ENCODE peak calls at places on chromosomes 6 and 20, in four cellular contexts. Z is iris pigment epithelial cell, P is ELF-1, U is RPMI7951. M is an unnamed sample.

GRCh38 chr20:3071610-3072529 is at the start of gene OXT:
- DNase-seq in Z (no peak), P (peak; percentile 36), U (no peak), M (no peak)

GRCh38 chr6:28867078-28867414 is 56.7 kb downstream of the TRIM27 start:
- DNase-seq in Z (peak; percentile 3), P (no peak), U (peak; percentile 56), M (peak; percentile 13)

GRCh38 chr6:83127976-83128375 is 60.5 kb downstream of the DOP1A start:
- DNase-seq in Z (peak; percentile 48), P (no peak), U (no peak), M (no peak)

GRCh38 chr20:41408986-41409385 is 42.4 kb upstream of the EMILIN3 start:
- DNase-seq in Z (no peak), P (no peak), U (peak; percentile 91), M (no peak)

GRCh38 chr20:56001890-56002289 is 3.4 kb downstream of the CBLN4 start:
- DNase-seq in Z (no peak), P (no peak), U (no peak), M (no peak)

GRCh38 chr20:6966721-6967120 is 199.2 kb downstream of the BMP2 start:
- DNase-seq in Z (peak; percentile 74), P (no peak), U (no peak), M (peak; percentile 26)

GRCh38 chr6:131917763-131918649 is 33.2 kb downstream of the CCN2 start:
- DNase-seq in Z (no peak), P (no peak), U (no peak), M (no peak)

GRCh38 chr20:36297656-36298055 is 8.5 kb upstream of the DLGAP4 start:
- DNase-seq in Z (no peak), P (no peak), U (no peak), M (no peak)

GRCh38 chr20:41169791-41170351 is 32.5 kb downstream of the PLCG1 start:
- DNase-seq in Z (peak; percentile 69), P (no peak), U (peak; percentile 83), M (peak; percentile 94)

GRCh38 chr6:160092602-160093001 is 29.0 kb upstream of the SLC22A1 start:
- DNase-seq in Z (no peak), P (no peak), U (no peak), M (no peak)

GRCh38 chr6:1630771-1631217 is 21.1 kb downstream of the FOXC1 start:
- DNase-seq in Z (peak; percentile 90), P (peak; percentile 17), U (peak; percentile 18), M (no peak)

GRCh38 chr6:13362432-13362831 is 34.1 kb upstream of the TBC1D7 start:
- DNase-seq in Z (peak; percentile 38), P (peak; percentile 21), U (no peak), M (peak; percentile 78)

GRCh38 chr6:125867483-125867935 is 76.7 kb downstream of the NCOA7 start:
- DNase-seq in Z (peak; percentile 93), P (peak; percentile 93), U (peak; percentile 83), M (peak; percentile 72)

GRCh38 chr6:133315811-133316210 is 74.7 kb downstream of the EYA4 start:
- DNase-seq in Z (no peak), P (no peak), U (no peak), M (no peak)

GRCh38 chr6:149340200-149340599 is 22.7 kb downstream of the TAB2 start:
- DNase-seq in Z (no peak), P (no peak), U (no peak), M (no peak)

GRCh38 chr6:155366325-155366724 is 52.0 kb upstream of the TFB1M start:
- DNase-seq in Z (no peak), P (peak; percentile 4), U (no peak), M (no peak)

GRCh38 chr6:39471954-39472659 is 149.6 kb upstream of the KCNK16 start:
- DNase-seq in Z (no peak), P (no peak), U (peak; percentile 21), M (no peak)

GRCh38 chr6:73024598-73024997 is 200.7 kb downstream of the KHDC1L start:
- DNase-seq in Z (no peak), P (no peak), U (no peak), M (no peak)

GRCh38 chr6:43383021-43383667 is 13.7 kb upstream of the ZNF318 start:
- DNase-seq in Z (peak; percentile 57), P (no peak), U (peak; percentile 61), M (peak; percentile 83)

GRCh38 chr6:90139272-90139817 is 157.3 kb downstream of the BACH2 start:
- DNase-seq in Z (no peak), P (no peak), U (no peak), M (no peak)

GRCh38 chr6:80541886-80542285 is 435.4 kb downstream of the BCKDHB start:
- DNase-seq in Z (no peak), P (no peak), U (no peak), M (no peak)

GRCh38 chr20:59078231-59078630 is 35.6 kb upstream of the PRELID3B start:
- DNase-seq in Z (no peak), P (no peak), U (no peak), M (no peak)

GRCh38 chr6:51959744-51960383 is 127.5 kb downstream of the PKHD1 start:
- DNase-seq in Z (peak; percentile 70), P (peak; percentile 85), U (peak; percentile 58), M (peak; percentile 69)

GRCh38 chr20:38299963-38300362 is 4.0 kb upstream of the BPI start:
- DNase-seq in Z (no peak), P (peak; percentile 88), U (no peak), M (no peak)

GRCh38 chr6:85250586-85251216 is 199.2 kb upstream of the NT5E start:
- DNase-seq in Z (peak; percentile 38), P (no peak), U (no peak), M (peak; percentile 54)

GRCh38 chr6:2695464-2696095 is 55.1 kb downstream of the MYLK4 start:
- DNase-seq in Z (peak; percentile 59), P (no peak), U (peak; percentile 48), M (peak; percentile 55)

GRCh38 chr6:156413156-156413555 is 364.0 kb upstream of the ARID1B start:
- DNase-seq in Z (no peak), P (no peak), U (peak; percentile 68), M (no peak)

M was measured in fibroblast of mammary gland.